ENCODE peak calls at places on chromosomes 2 and 18, in six cellular contexts. One of them, this sample, is unnamed.

GRCh38 chr2:26843041-26843440 is 4.9 kb upstream of the DPYSL5 start:
- DNase-seq in fibroblast of lung: no peak
- DNase-seq in HCT116: no peak
- DNase-seq in A549: no peak
- DNase-seq in upper lobe of right lung: no peak
- DNase-seq in hepatocyte: no peak
- DNase-seq in this sample: no peak

GRCh38 chr2:47437287-47437686 is 34.3 kb downstream of the MSH2 start:
- DNase-seq in fibroblast of lung: peak; percentile 35
- DNase-seq in HCT116: no peak
- DNase-seq in A549: peak; percentile 40
- DNase-seq in upper lobe of right lung: no peak
- DNase-seq in hepatocyte: peak; percentile 59
- DNase-seq in this sample: no peak

GRCh38 chr2:120653026-120653425 is 82.6 kb upstream of the GLI2 start:
- DNase-seq in fibroblast of lung: peak; percentile 70
- DNase-seq in HCT116: no peak
- DNase-seq in A549: no peak
- DNase-seq in upper lobe of right lung: no peak
- DNase-seq in hepatocyte: no peak
- DNase-seq in this sample: no peak

GRCh38 chr2:51424418-51424817 is 392.5 kb upstream of the NRXN1 start:
- DNase-seq in fibroblast of lung: no peak
- DNase-seq in HCT116: peak; percentile 26
- DNase-seq in A549: no peak
- DNase-seq in upper lobe of right lung: no peak
- DNase-seq in hepatocyte: peak; percentile 8
- DNase-seq in this sample: no peak

GRCh38 chr2:63614983-63615945 is 26.5 kb downstream of the MDH1 start:
- DNase-seq in fibroblast of lung: peak; percentile 64
- DNase-seq in HCT116: peak; percentile 23
- DNase-seq in A549: no peak
- DNase-seq in upper lobe of right lung: no peak
- DNase-seq in hepatocyte: peak; percentile 52
- DNase-seq in this sample: no peak

GRCh38 chr2:8567469-8568108 is 114.3 kb upstream of the ID2 start:
- DNase-seq in fibroblast of lung: peak; percentile 21
- DNase-seq in HCT116: no peak
- DNase-seq in A549: no peak
- DNase-seq in upper lobe of right lung: no peak
- DNase-seq in hepatocyte: peak; percentile 40
- DNase-seq in this sample: no peak

GRCh38 chr2:121075006-121075545 is 209.9 kb downstream of the TFCP2L1 start:
- DNase-seq in fibroblast of lung: peak; percentile 98
- DNase-seq in HCT116: peak; percentile 95
- DNase-seq in A549: peak; percentile 91
- DNase-seq in upper lobe of right lung: no peak
- DNase-seq in hepatocyte: peak; percentile 64
- DNase-seq in this sample: peak; percentile 82

GRCh38 chr2:54366487-54367280 is 89.4 kb upstream of the SPTBN1 start:
- DNase-seq in fibroblast of lung: peak; percentile 35
- DNase-seq in HCT116: no peak
- DNase-seq in A549: no peak
- DNase-seq in upper lobe of right lung: no peak
- DNase-seq in hepatocyte: no peak
- DNase-seq in this sample: no peak

GRCh38 chr2:119372778-119373568 is 6.2 kb downstream of the DBI start:
- DNase-seq in fibroblast of lung: no peak
- DNase-seq in HCT116: no peak
- DNase-seq in A549: no peak
- DNase-seq in upper lobe of right lung: no peak
- DNase-seq in hepatocyte: no peak
- DNase-seq in this sample: no peak

GRCh38 chr2:70418514-70418913 is 116.6 kb upstream of the FAM136A start:
- DNase-seq in fibroblast of lung: no peak
- DNase-seq in HCT116: no peak
- DNase-seq in A549: no peak
- DNase-seq in upper lobe of right lung: no peak
- DNase-seq in hepatocyte: no peak
- DNase-seq in this sample: no peak

GRCh38 chr2:73111300-73112025 is 1.3 kb downstream of the RAB11FIP5 start:
- DNase-seq in fibroblast of lung: peak; percentile 57
- DNase-seq in HCT116: peak; percentile 26
- DNase-seq in A549: peak; percentile 62
- DNase-seq in upper lobe of right lung: peak; percentile 70
- DNase-seq in hepatocyte: peak; percentile 65
- DNase-seq in this sample: no peak

GRCh38 chr18:7623681-7624080 is 56.6 kb downstream of the PTPRM start:
- DNase-seq in fibroblast of lung: no peak
- DNase-seq in HCT116: no peak
- DNase-seq in A549: no peak
- DNase-seq in upper lobe of right lung: no peak
- DNase-seq in hepatocyte: no peak
- DNase-seq in this sample: no peak
- TF ChIP-seq CTCF in fibroblast of lung: no peak
- TF ChIP-seq CTCF in HCT116: no peak
- TF ChIP-seq CTCF in A549: no peak
- TF ChIP-seq CTCF in upper lobe of right lung: no peak
- TF ChIP-seq CTCF in hepatocyte: no peak
- TF ChIP-seq CTCF in this sample: no peak

DNA sequence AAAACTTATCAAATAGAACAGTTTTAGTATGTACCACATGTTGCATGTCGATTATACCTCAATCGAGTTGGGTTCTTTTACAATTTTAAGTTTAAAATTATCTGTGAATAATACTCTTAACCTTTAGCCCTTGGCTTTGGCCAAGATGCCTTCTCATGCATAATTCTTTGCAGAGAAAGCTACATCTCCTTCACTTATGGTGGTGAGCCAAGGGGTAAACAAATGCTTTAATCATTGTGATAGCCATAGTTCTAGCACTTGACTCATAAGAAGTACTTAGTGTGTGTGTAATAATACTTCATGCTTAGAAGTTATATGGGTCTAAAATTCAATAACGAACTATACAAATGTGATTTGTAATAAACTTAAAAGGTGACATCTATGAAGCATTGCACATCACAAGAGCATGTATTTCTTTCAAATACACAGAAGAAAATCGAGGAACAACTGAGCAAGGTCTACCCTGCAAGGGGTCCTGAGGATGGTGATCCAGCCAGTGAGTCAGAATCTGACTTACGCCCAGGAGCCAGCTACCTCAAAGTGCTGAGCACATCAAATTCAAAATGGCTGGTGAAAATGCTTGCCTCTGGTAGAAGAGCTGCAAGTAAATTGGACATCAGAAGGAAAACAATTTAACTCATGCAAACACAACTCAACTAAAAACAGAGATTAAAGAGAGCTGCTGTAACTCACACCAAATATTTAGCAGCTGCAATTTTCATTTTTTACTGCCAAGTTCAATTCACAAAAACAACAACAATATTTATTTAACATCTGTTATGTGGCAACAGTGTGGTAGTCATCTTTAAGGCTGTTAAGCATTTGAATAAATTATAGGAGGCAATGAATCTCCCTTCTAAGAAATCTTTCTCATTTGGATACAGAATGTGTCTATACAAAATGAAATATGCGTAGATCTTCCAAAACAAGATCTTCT is 23.8 kb upstream of the TTC39C start:
- DNase-seq in fibroblast of lung: peak; percentile 61
- DNase-seq in HCT116: no peak
- DNase-seq in A549: no peak
- DNase-seq in upper lobe of right lung: no peak
- DNase-seq in hepatocyte: no peak
- DNase-seq in this sample: no peak
- H3K27ac ChIP-seq in fibroblast of lung: no peak overlapping the region
- H3K27ac ChIP-seq in HCT116: no peak overlapping the region
- H3K27ac ChIP-seq in A549: no peak overlapping the region
- H3K27ac ChIP-seq in upper lobe of right lung: no peak overlapping the region
- H3K27ac ChIP-seq in hepatocyte: no peak overlapping the region
- H3K27ac ChIP-seq in this sample: no peak overlapping the region

DNA sequence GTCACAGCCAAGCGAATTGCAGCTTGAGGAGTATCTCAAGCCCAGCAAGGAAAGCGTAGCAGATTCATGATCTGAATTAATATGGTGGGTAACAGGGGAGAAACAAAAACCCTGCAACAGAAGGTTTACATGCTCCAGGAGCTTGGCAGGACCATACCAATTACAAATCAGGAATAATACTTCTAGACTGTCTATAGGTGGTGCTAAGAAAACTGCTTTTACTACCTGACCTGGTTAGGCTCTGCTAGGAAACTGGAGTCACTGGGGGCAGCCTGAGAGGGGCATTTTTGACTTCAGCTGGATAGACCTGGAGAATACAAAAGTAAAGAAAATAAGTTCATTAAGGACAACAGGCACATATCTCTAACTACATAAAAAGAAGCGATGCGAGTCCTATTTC is 24.6 kb upstream of the SPOPL start:
- DNase-seq in fibroblast of lung: no peak
- DNase-seq in HCT116: no peak
- DNase-seq in A549: no peak
- DNase-seq in upper lobe of right lung: no peak
- DNase-seq in hepatocyte: no peak
- DNase-seq in this sample: no peak
- TF ChIP-seq CTCF in fibroblast of lung: no peak
- TF ChIP-seq CTCF in HCT116: no peak
- TF ChIP-seq CTCF in A549: no peak
- TF ChIP-seq CTCF in upper lobe of right lung: no peak
- TF ChIP-seq CTCF in hepatocyte: no peak
- TF ChIP-seq CTCF in this sample: no peak

GRCh38 chr2:46428911-46429436 is 50.4 kb upstream of the TMEM247 start:
- DNase-seq in fibroblast of lung: no peak
- DNase-seq in HCT116: no peak
- DNase-seq in A549: no peak
- DNase-seq in upper lobe of right lung: no peak
- DNase-seq in hepatocyte: no peak
- DNase-seq in this sample: no peak

GRCh38 chr2:46431481-46432235 is 47.7 kb upstream of the TMEM247 start:
- DNase-seq in fibroblast of lung: peak; percentile 50
- DNase-seq in HCT116: no peak
- DNase-seq in A549: no peak
- DNase-seq in upper lobe of right lung: no peak
- DNase-seq in hepatocyte: no peak
- DNase-seq in this sample: no peak

GRCh38 chr2:46430413-46430812 is 49.0 kb upstream of the TMEM247 start:
- DNase-seq in fibroblast of lung: no peak
- DNase-seq in HCT116: no peak
- DNase-seq in A549: no peak
- DNase-seq in upper lobe of right lung: no peak
- DNase-seq in hepatocyte: no peak
- DNase-seq in this sample: no peak

GRCh38 chr2:46434851-46435273 is 44.5 kb upstream of the TMEM247 start:
- DNase-seq in fibroblast of lung: peak; percentile 92
- DNase-seq in HCT116: no peak
- DNase-seq in A549: no peak
- DNase-seq in upper lobe of right lung: no peak
- DNase-seq in hepatocyte: no peak
- DNase-seq in this sample: peak; percentile 94

GRCh38 chr2:46430992-46431391 is 48.4 kb upstream of the TMEM247 start:
- DNase-seq in fibroblast of lung: no peak
- DNase-seq in HCT116: no peak
- DNase-seq in A549: no peak
- DNase-seq in upper lobe of right lung: no peak
- DNase-seq in hepatocyte: no peak
- DNase-seq in this sample: no peak
- H3K27ac ChIP-seq in fibroblast of lung: no peak overlapping the region
- H3K27ac ChIP-seq in HCT116: no peak overlapping the region
- H3K27ac ChIP-seq in A549: no peak overlapping the region
- H3K27ac ChIP-seq in upper lobe of right lung: no peak overlapping the region
- H3K27ac ChIP-seq in hepatocyte: no peak overlapping the region
- H3K27ac ChIP-seq in this sample: no peak overlapping the region

GRCh38 chr2:204886713-204887112 is 341.4 kb downstream of the PARD3B start:
- DNase-seq in fibroblast of lung: no peak
- DNase-seq in HCT116: no peak
- DNase-seq in A549: no peak
- DNase-seq in upper lobe of right lung: no peak
- DNase-seq in hepatocyte: no peak
- DNase-seq in this sample: no peak

GRCh38 chr2:204885747-204886146 is 340.5 kb downstream of the PARD3B start:
- DNase-seq in fibroblast of lung: no peak
- DNase-seq in HCT116: no peak
- DNase-seq in A549: no peak
- DNase-seq in upper lobe of right lung: no peak
- DNase-seq in hepatocyte: no peak
- DNase-seq in this sample: no peak

GRCh38 chr2:204888222-204888621 is 342.9 kb downstream of the PARD3B start:
- DNase-seq in fibroblast of lung: no peak
- DNase-seq in HCT116: no peak
- DNase-seq in A549: no peak
- DNase-seq in upper lobe of right lung: no peak
- DNase-seq in hepatocyte: no peak
- DNase-seq in this sample: no peak

GRCh38 chr2:204892506-204893255 is 347.4 kb downstream of the PARD3B start:
- DNase-seq in fibroblast of lung: peak; percentile 81
- DNase-seq in HCT116: no peak
- DNase-seq in A549: no peak
- DNase-seq in upper lobe of right lung: no peak
- DNase-seq in hepatocyte: no peak
- DNase-seq in this sample: no peak

GRCh38 chr2:204890680-204891079 is 345.4 kb downstream of the PARD3B start:
- DNase-seq in fibroblast of lung: no peak
- DNase-seq in HCT116: no peak
- DNase-seq in A549: no peak
- DNase-seq in upper lobe of right lung: no peak
- DNase-seq in hepatocyte: no peak
- DNase-seq in this sample: no peak
- TF ChIP-seq CTCF in fibroblast of lung: no peak
- TF ChIP-seq CTCF in HCT116: no peak
- TF ChIP-seq CTCF in A549: no peak
- TF ChIP-seq CTCF in upper lobe of right lung: no peak
- TF ChIP-seq CTCF in hepatocyte: no peak
- TF ChIP-seq CTCF in this sample: no peak

This sample was measured in AG04450.